ENCODE peak calls at places on chromosomes 2 and 18, in ten cellular contexts. H is activated CD4-positive, alpha-beta T cell treated with anti-CD3 and anti-CD28 coated beads for 48 hours; Q is NCI-H460; T is stimulated activated naive CD4-positive, alpha-beta T cell; U is right lobe of liver; I is iris pigment epithelial cell; K is Daoy; C is erythroblast; L is HFF-Myc; N is CD8-positive, alpha-beta memory T cell. J is an unnamed sample.

GRCh38 chr18:2850816-2851215 is 4.0 kb downstream of the EMILIN2 start:
- DNase-seq in T (no peak), H (peak), I (no peak), L (no peak), U (no peak), K (no peak), N (no peak), C (no peak), Q (no peak), J (no peak)

GRCh38 chr18:9720327-9720726 is 12.2 kb downstream of the RAB31 start:
- DNase-seq in T (no peak), K (no peak), H (no peak), U (no peak), C (no peak), I (no peak), Q (no peak), L (no peak), N (no peak), J (no peak)

GRCh38 chr18:8351173-8351572 is 258.1 kb upstream of the RAB12 start:
- DNase-seq in T (no peak), U (no peak), N (no peak), H (no peak), L (no peak), Q (no peak), I (peak), C (no peak), K (no peak), J (no peak)

GRCh38 chr2:172282944-172283343 is 144.4 kb upstream of the ITGA6 start:
- DNase-seq in T (no peak), L (peak), K (peak), N (no peak), H (no peak), U (no peak), Q (peak), I (peak), C (no peak), J (no peak)

GRCh38 chr2:19754907-19755306 is 146.9 kb downstream of the TTC32 start:
- DNase-seq in I (no peak), K (no peak), Q (no peak), C (no peak), L (no peak), U (no peak), H (no peak), T (no peak), N (no peak), J (no peak)

GRCh38 chr2:20378891-20379519 is 28.4 kb upstream of the PUM2 start:
- DNase-seq in Q (peak), C (peak), I (peak), U (peak), N (no peak), K (peak), H (no peak), L (peak), T (no peak), J (peak)

GRCh38 chr2:6730003-6730402 is 135.7 kb downstream of the CMPK2 start:
- DNase-seq in I (no peak), K (no peak), H (no peak), Q (no peak), U (no peak), C (no peak), T (no peak), L (no peak), N (no peak), J (no peak)

GRCh38 chr2:30358351-30358750 is 88.7 kb upstream of the LCLAT1 start:
- DNase-seq in C (no peak), U (no peak), T (no peak), L (no peak), N (no peak), Q (no peak), I (no peak), K (no peak), H (no peak), J (no peak)

GRCh38 chr2:196242131-196242620 is 70.8 kb upstream of the STK17B start:
- DNase-seq in H (no peak), L (no peak), Q (no peak), U (no peak), C (no peak), K (no peak), I (peak), N (peak), T (no peak), J (no peak)

GRCh38 chr2:134657650-134658250 is 61.0 kb downstream of the TMEM163 start:
- DNase-seq in I (no peak), T (no peak), U (peak), L (no peak), K (peak), H (peak), Q (peak), N (peak), C (peak), J (peak)

J was measured in HCT116.